ENCODE peak calls at places on chromosomes 13 and 19, in nine cellular contexts. G, Z, V, W, N, Y, H, C and S are unnamed samples.

GRCh38 chr19:48933382-48933932 is at the start of gene DHDH:
- DNase-seq in H (peak), W (peak), Z (no peak), C (peak), V (peak), N (peak), G (peak), Y (peak), S (no peak)

GRCh38 chr13:81757348-81757950 is 1416.5 kb upstream of the SPRY2 start:
- DNase-seq in W (no peak), N (no peak), H (no peak), V (no peak), C (no peak), Z (no peak), G (no peak), Y (no peak), S (no peak)

GRCh38 chr19:38658462-38659306 is 11.2 kb downstream of the ACTN4 start:
- DNase-seq in W (no peak), C (no peak), G (no peak), Z (no peak), N (peak), Y (peak), H (no peak), V (no peak), S (peak)

GRCh38 chr19:40497214-40497613 is 30.4 kb downstream of the SPTBN4 start:
- DNase-seq in H (no peak), N (no peak), Y (no peak), W (no peak), G (no peak), C (no peak), Z (no peak), V (no peak), S (no peak)

GRCh38 chr13:98279473-98280175 is 102.6 kb upstream of the RNF113B start:
- DNase-seq in V (no peak), N (no peak), H (no peak), C (peak), Z (no peak), W (no peak), Y (no peak), G (no peak), S (no peak)

GRCh38 chr19:6118043-6118442 is 7.7 kb upstream of the RFX2 start:
- DNase-seq in Z (no peak), Y (no peak), V (no peak), H (no peak), C (no peak), G (no peak), W (no peak), N (no peak), S (no peak)

GRCh38 chr13:20654156-20654555 is 49.3 kb upstream of the IL17D start:
- DNase-seq in H (no peak), N (no peak), C (no peak), Y (no peak), W (no peak), G (no peak), Z (no peak), V (no peak), S (no peak)

GRCh38 chr13:19153782-19154450 is 27.7 kb downstream of the TUBA3C start:
- DNase-seq in V (no peak), Z (no peak), W (no peak), G (peak), C (no peak), H (no peak), N (no peak), Y (no peak), S (no peak)

GRCh38 chr19:3450796-3451411 is 29.4 kb downstream of the SMIM24 start:
- DNase-seq in V (peak), Y (no peak), G (no peak), Z (no peak), H (no peak), W (no peak), N (no peak), C (no peak), S (peak)

GRCh38 chr13:46761866-46762265 is 35.1 kb downstream of the ESD start:
- DNase-seq in Z (no peak), W (no peak), N (no peak), V (no peak), Y (no peak), H (no peak), G (no peak), C (no peak), S (no peak)

GRCh38 chr13:27988520-27988919 is at the start of gene URAD:
- DNase-seq in Y (no peak), V (no peak), Z (no peak), H (no peak), N (no peak), G (no peak), W (no peak), C (no peak), S (no peak)

GRCh38 chr19:30060872-30061556 is 119.0 kb downstream of the URI1 start:
- DNase-seq in N (peak), C (no peak), Z (no peak), V (no peak), H (no peak), Y (no peak), W (no peak), G (no peak), S (no peak)

GRCh38 chr19:1856698-1857603 is 6.4 kb downstream of the KLF16 start:
- DNase-seq in G (peak), W (peak), N (peak), C (peak), Z (no peak), V (peak), Y (peak), H (no peak), S (peak)

GRCh38 chr19:11738746-11739620 is at the start of gene ZNF823:
- DNase-seq in Z (peak), N (peak), V (peak), G (peak), C (peak), Y (peak), H (peak), W (peak), S (peak)

GRCh38 chr19:33392341-33393285 is 19.1 kb downstream of the CEBPG start:
- DNase-seq in Y (no peak), V (no peak), G (no peak), N (peak), W (no peak), Z (no peak), H (no peak), C (no peak), S (no peak)

GRCh38 chr13:34867590-34867989 is 74.5 kb upstream of the NBEA start:
- DNase-seq in G (no peak), V (no peak), H (no peak), C (no peak), N (no peak), Z (no peak), W (no peak), Y (no peak), S (peak)

GRCh38 chr13:75635621-75636338 is at the start of gene LMO7:
- DNase-seq in C (peak), G (peak), H (peak), W (peak), V (peak), Y (peak), N (peak), Z (no peak), S (no peak)

GRCh38 chr19:13275016-13275722 is 125.0 kb downstream of the IER2 start:
- DNase-seq in C (no peak), Y (no peak), W (no peak), Z (no peak), V (no peak), N (no peak), H (no peak), G (no peak), S (no peak)

GRCh38 chr19:511101-511841 is 4.0 kb downstream of the TPGS1 start:
- DNase-seq in G (peak), C (peak), W (peak), Z (no peak), Y (no peak), H (peak), V (no peak), N (peak), S (no peak)

GRCh38 chr13:80870186-80870585 is 529.3 kb upstream of the SPRY2 start:
- DNase-seq in G (no peak), Z (no peak), V (no peak), N (no peak), H (no peak), C (no peak), W (no peak), Y (no peak), S (no peak)

GRCh38 chr13:99907627-99908026 is 63.9 kb downstream of the ZIC5 start:
- DNase-seq in N (no peak), W (no peak), V (no peak), H (no peak), Z (no peak), Y (no peak), C (no peak), G (no peak), S (no peak)

GRCh38 chr19:57465680-57466381 is 8.9 kb upstream of the VN1R1 start:
- DNase-seq in Y (no peak), H (no peak), G (no peak), C (peak), V (peak), Z (no peak), N (no peak), W (peak), S (no peak)

GRCh38 chr13:37495046-37495445 is 103.5 kb downstream of the POSTN start:
- DNase-seq in C (no peak), Z (no peak), H (no peak), V (no peak), G (no peak), N (no peak), Y (peak), W (no peak), S (no peak)

GRCh38 chr13:110913911-110914292 is 967 bp downstream of the ANKRD10 start:
- DNase-seq in C (no peak), W (no peak), H (no peak), V (no peak), Z (no peak), Y (peak), G (no peak), N (no peak), S (no peak)

GRCh38 chr13:112060899-112061366 is 6.0 kb upstream of the SOX1 start:
- DNase-seq in G (no peak), W (peak), Y (no peak), Z (no peak), N (no peak), C (no peak), H (no peak), V (no peak), S (no peak)

GRCh38 chr13:40402931-40403412 is 263.5 kb downstream of the FOXO1 start:
- DNase-seq in G (no peak), V (no peak), N (no peak), C (no peak), Z (no peak), Y (no peak), W (no peak), H (no peak), S (no peak)

GRCh38 chr13:40969169-40969901 is 49.8 kb downstream of the ELF1 start:
- DNase-seq in C (no peak), W (no peak), G (no peak), Y (no peak), Z (no peak), N (no peak), V (no peak), H (no peak), S (no peak)

GRCh38 chr19:3466630-3467029 is 13.7 kb downstream of the SMIM24 start:
- DNase-seq in Y (peak), Z (no peak), N (no peak), C (no peak), H (no peak), V (no peak), G (no peak), W (no peak), S (no peak)

GRCh38 chr19:2394054-2394668 is 33.2 kb downstream of the TIMM13 start:
- DNase-seq in V (no peak), Y (no peak), G (no peak), C (peak), Z (no peak), H (no peak), N (no peak), W (no peak), S (no peak)

GRCh38 chr13:24943136-24943535 is 152.8 kb upstream of the PABPC3 start:
- DNase-seq in G (no peak), N (no peak), Y (no peak), W (no peak), H (no peak), C (no peak), V (no peak), Z (no peak), S (no peak)

GRCh38 chr19:55119053-55119452 is 1.6 kb upstream of the PPP1R12C start:
- DNase-seq in G (no peak), H (no peak), W (no peak), C (no peak), V (no peak), N (no peak), Y (no peak), Z (no peak), S (no peak)

GRCh38 chr19:47111081-47111589 is 2.4 kb downstream of the ZC3H4 start:
- DNase-seq in N (peak), V (no peak), Z (no peak), G (peak), H (no peak), Y (no peak), W (peak), C (peak), S (no peak)